ENCODE peak calls at places on chromosomes 4 and X, in seven cellular contexts. B, U, M, E, Y, V and L are unnamed samples.

GRCh38 chr4:148881860-148882643 is 439.8 kb upstream of the NR3C2 start:
- DNase-seq in B (no peak), U (no peak), M (no peak), E (no peak), Y (no peak), V (no peak), L (no peak)

GRCh38 chrX:17563076-17563475 is 174.2 kb upstream of the SCML1 start:
- DNase-seq in B (no peak), U (no peak), M (no peak), E (no peak), Y (no peak), V (no peak), L (no peak)

GRCh38 chrX:72169008-72169728 is 12.4 kb upstream of the PIN4 start:
- DNase-seq in B (peak; percentile 88), U (no peak), M (no peak), E (no peak), Y (no peak), V (peak; percentile 8), L (no peak)

GRCh38 chrX:39518451-39519212 is 579.1 kb downstream of the BCOR start:
- DNase-seq in B (no peak), U (no peak), M (peak; percentile 31), E (no peak), Y (no peak), V (peak; percentile 4), L (no peak)

GRCh38 chr4:89788243-89789072 is 48.5 kb downstream of the SNCA start:
- DNase-seq in B (no peak), U (no peak), M (no peak), E (no peak), Y (no peak), V (peak; percentile 27), L (no peak)

GRCh38 chrX:15242899-15243555 is 26.9 kb downstream of the ASB9 start:
- DNase-seq in B (peak; percentile 38), U (no peak), M (peak; percentile 18), E (peak; percentile 36), Y (peak; percentile 2), V (peak; percentile 60), L (peak; percentile 65)

GRCh38 chrX:137166591-137166990 is 132.8 kb upstream of the GPR101 start:
- DNase-seq in B (peak; percentile 11), U (no peak), M (no peak), E (peak; percentile 1), Y (no peak), V (no peak), L (no peak)

GRCh38 chr4:165982934-165983333 is 109.9 kb downstream of the TLL1 start:
- DNase-seq in B (no peak), U (no peak), M (no peak), E (no peak), Y (no peak), V (no peak), L (no peak)

GRCh38 chrX:126799059-126799458 is 20.5 kb upstream of the PRR32 start:
- DNase-seq in B (no peak), U (no peak), M (no peak), E (no peak), Y (no peak), V (no peak), L (no peak)

GRCh38 chr4:162715401-162715800 is 451.3 kb downstream of the NAF1 start:
- DNase-seq in B (no peak), U (no peak), M (no peak), E (no peak), Y (no peak), V (no peak), L (no peak)

GRCh38 chr4:128635141-128635911 is 174.2 kb upstream of the JADE1 start:
- DNase-seq in B (no peak), U (no peak), M (no peak), E (peak; percentile 66), Y (no peak), V (peak; percentile 91), L (no peak)

GRCh38 chr4:7755529-7755928 is 184.1 kb downstream of the AFAP1 start:
- DNase-seq in B (no peak), U (no peak), M (no peak), E (no peak), Y (no peak), V (no peak), L (no peak)

GRCh38 chr4:104772849-104773248 is 278.2 kb upstream of the CXXC4 start:
- DNase-seq in B (peak; percentile 31), U (no peak), M (no peak), E (no peak), Y (no peak), V (no peak), L (no peak)

GRCh38 chr4:138291431-138291830 is 49.3 kb upstream of the SLC7A11 start:
- DNase-seq in B (no peak), U (no peak), M (no peak), E (no peak), Y (no peak), V (no peak), L (no peak)

GRCh38 chr4:114964016-114964415 is 149.4 kb downstream of the NDST4 start:
- DNase-seq in B (no peak), U (no peak), M (no peak), E (no peak), Y (no peak), V (no peak), L (no peak)

GRCh38 chrX:119249836-119250340 is 13.8 kb downstream of the PGRMC1 start:
- DNase-seq in B (no peak), U (no peak), M (no peak), E (no peak), Y (no peak), V (no peak), L (no peak)

GRCh38 chr4:43457866-43458265 is 565.4 kb downstream of the GRXCR1 start:
- DNase-seq in B (no peak), U (no peak), M (no peak), E (no peak), Y (no peak), V (no peak), L (no peak)

GRCh38 chr4:55078987-55079386 is 46.4 kb downstream of the KDR start:
- DNase-seq in B (no peak), U (no peak), M (no peak), E (no peak), Y (no peak), V (peak; percentile 93), L (no peak)

GRCh38 chr4:78057135-78057599 is at the start of gene FRAS1:
- DNase-seq in B (no peak), U (no peak), M (peak; percentile 56), E (peak; percentile 41), Y (no peak), V (no peak), L (peak; percentile 29)

GRCh38 chr4:4969298-4969697 is 50.0 kb downstream of the CYTL1 start:
- DNase-seq in B (no peak), U (no peak), M (no peak), E (no peak), Y (no peak), V (peak; percentile 86), L (no peak)

GRCh38 chr4:38132140-38132673 is 172.0 kb downstream of the PTTG2 start:
- DNase-seq in B (peak; percentile 97), U (no peak), M (no peak), E (no peak), Y (peak; percentile 99), V (peak; percentile 99), L (peak; percentile 76)

GRCh38 chr4:153217440-153217839 is 13.2 kb downstream of the TRIM2 start:
- DNase-seq in B (no peak), U (no peak), M (no peak), E (no peak), Y (no peak), V (peak; percentile 66), L (no peak)
- TF ChIP-seq CTCF in B (no peak), U (no peak), M (no peak), E (no peak), Y (no peak), V (no peak), L (no peak)

GRCh38 chrX:70454441-70455365 is 10.1 kb downstream of the DLG3 start:
- DNase-seq in B (peak; percentile 88), U (no peak), M (peak; percentile 71), E (peak; percentile 93), Y (no peak), V (peak; percentile 50), L (peak; percentile 73)
- TF ChIP-seq CTCF in B (peak; percentile 81), U (peak; percentile 81), M (peak; percentile 77), E (peak; percentile 89), Y (peak; percentile 88), V (peak; percentile 95), L (peak; percentile 85)

DNA sequence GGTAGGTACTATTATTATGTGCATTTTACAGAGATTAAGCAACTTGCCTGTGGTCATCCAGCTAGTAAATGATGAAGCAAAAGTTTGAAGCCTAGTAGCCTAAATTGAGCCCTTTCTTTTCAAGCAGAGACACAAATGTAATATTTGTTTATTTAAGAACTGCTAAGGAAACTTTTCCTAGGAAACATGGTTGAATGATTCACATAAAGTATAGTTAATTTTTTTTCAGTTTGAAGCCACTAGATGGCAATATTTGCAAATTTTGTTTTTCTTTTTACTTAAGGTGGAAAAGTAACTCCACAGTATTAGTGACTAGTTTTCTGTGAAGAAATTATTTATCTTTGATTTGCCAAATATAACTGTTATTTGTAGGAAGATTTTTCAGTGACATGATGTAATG is 52.8 kb upstream of the ANKRD17 start:
- DNase-seq in B (peak; percentile 40), U (no peak), M (no peak), E (no peak), Y (no peak), V (peak; percentile 64), L (no peak)
- TF ChIP-seq CTCF in B (peak; percentile 49), U (no peak), M (peak; percentile 70), E (no peak), Y (no peak), V (peak; percentile 25), L (peak; percentile 29)

DNA sequence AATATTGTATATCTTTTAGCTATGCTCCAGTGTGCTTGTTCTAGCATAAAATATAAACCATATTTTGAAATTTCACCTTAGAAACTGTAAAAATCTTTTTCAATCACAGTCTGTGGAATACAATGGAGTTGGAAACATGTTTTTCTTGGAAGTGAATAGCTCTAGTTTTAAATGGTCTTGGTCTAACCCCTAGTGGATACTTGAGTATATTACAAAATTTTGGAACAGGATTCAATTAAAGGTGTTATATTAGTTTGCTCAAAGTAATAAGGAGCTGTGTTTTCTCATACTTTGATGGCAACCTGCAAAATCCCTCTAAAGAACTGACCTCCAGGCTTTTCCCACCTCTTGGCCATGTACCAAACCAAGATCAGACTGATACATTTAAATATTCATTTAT is 48.2 kb downstream of the STK26 start:
- DNase-seq in B (no peak), U (no peak), M (no peak), E (no peak), Y (no peak), V (peak; percentile 31), L (no peak)
- TF ChIP-seq CTCF in B (peak; percentile 18), U (no peak), M (peak; percentile 67), E (no peak), Y (peak; percentile 5), V (peak; percentile 36), L (no peak)